ENCODE peak calls at places on chromosomes 11 and 22, in four cellular contexts. A, Y, K and H are unnamed samples.
A peak's percentile ranks its signal among the peaks of the same experiment; 100 is the strongest.

GRCh38 chr11:2904153-2905052 is 18.8 kb upstream of the CDKN1C start:
- DNase-seq in K (no peak), Y (no peak), A (no peak), H (peak; percentile 94)

GRCh38 chr11:111945198-111945597 is 8.1 kb downstream of the DIXDC1 start:
- DNase-seq in A (no peak), K (no peak), Y (no peak), H (no peak)

GRCh38 chr11:13687271-13687670 is 18.8 kb downstream of the FAR1 start:
- DNase-seq in A (no peak), K (no peak), Y (no peak), H (no peak)

GRCh38 chr11:73178681-73179080 is 36.6 kb upstream of the FCHSD2 start:
- DNase-seq in K (no peak), A (no peak), Y (no peak), H (no peak)

GRCh38 chr11:76215946-76216345 is 9.6 kb upstream of the WNT11 start:
- DNase-seq in A (no peak), K (peak; percentile 12), Y (no peak), H (no peak)

GRCh38 chr11:88799749-88800500 is 265.9 kb downstream of the GRM5 start:
- DNase-seq in Y (no peak), K (no peak), A (no peak), H (no peak)

GRCh38 chr11:19365743-19366410 is 125.1 kb upstream of the E2F8 start:
- DNase-seq in Y (no peak), A (no peak), K (no peak), H (no peak)

GRCh38 chr11:15886866-15887265 is 469.5 kb downstream of the SOX6 start:
- DNase-seq in A (no peak), K (no peak), Y (no peak), H (no peak)

GRCh38 chr22:44344407-44344806 is 31.7 kb upstream of the SHISAL1 start:
- DNase-seq in Y (no peak), A (no peak), K (no peak), H (no peak)

GRCh38 chr11:112882494-112883381 is 78.5 kb upstream of the NCAM1 start:
- DNase-seq in Y (no peak), A (no peak), K (no peak), H (no peak)

GRCh38 chr11:128222245-128222959 is 365.0 kb downstream of the ETS1 start:
- DNase-seq in K (no peak), A (no peak), Y (no peak), H (no peak)

GRCh38 chr11:29012507-29012906 is 904.3 kb downstream of the METTL15 start:
- DNase-seq in A (no peak), Y (no peak), K (no peak), H (no peak)

GRCh38 chr11:116825434-116825833 is 2.3 kb upstream of the APOA4 start:
- DNase-seq in A (no peak), Y (no peak), K (no peak), H (no peak)

GRCh38 chr11:122440783-122441701 is 214.5 kb upstream of the UBASH3B start:
- DNase-seq in K (peak; percentile 72), Y (peak; percentile 19), A (peak; percentile 58), H (peak; percentile 10)

GRCh38 chr11:121059605-121060004 is 35.7 kb downstream of the TBCEL start:
- DNase-seq in Y (no peak), K (no peak), A (no peak), H (no peak)

GRCh38 chr11:122108192-122108799 is 7.7 kb downstream of the BLID start:
- DNase-seq in K (no peak), A (peak; percentile 55), Y (no peak), H (no peak)

GRCh38 chr11:73726825-73727224 is 34.0 kb downstream of the RAB6A start:
- DNase-seq in A (no peak), Y (no peak), K (no peak), H (no peak)

GRCh38 chr11:79434263-79434662 is 6.6 kb downstream of the TENM4 start:
- DNase-seq in A (peak; percentile 45), Y (no peak), K (no peak), H (no peak)

GRCh38 chr11:118503216-118503615 is 24.1 kb upstream of the TTC36 start:
- DNase-seq in K (no peak), A (no peak), Y (no peak), H (no peak)

DNA sequence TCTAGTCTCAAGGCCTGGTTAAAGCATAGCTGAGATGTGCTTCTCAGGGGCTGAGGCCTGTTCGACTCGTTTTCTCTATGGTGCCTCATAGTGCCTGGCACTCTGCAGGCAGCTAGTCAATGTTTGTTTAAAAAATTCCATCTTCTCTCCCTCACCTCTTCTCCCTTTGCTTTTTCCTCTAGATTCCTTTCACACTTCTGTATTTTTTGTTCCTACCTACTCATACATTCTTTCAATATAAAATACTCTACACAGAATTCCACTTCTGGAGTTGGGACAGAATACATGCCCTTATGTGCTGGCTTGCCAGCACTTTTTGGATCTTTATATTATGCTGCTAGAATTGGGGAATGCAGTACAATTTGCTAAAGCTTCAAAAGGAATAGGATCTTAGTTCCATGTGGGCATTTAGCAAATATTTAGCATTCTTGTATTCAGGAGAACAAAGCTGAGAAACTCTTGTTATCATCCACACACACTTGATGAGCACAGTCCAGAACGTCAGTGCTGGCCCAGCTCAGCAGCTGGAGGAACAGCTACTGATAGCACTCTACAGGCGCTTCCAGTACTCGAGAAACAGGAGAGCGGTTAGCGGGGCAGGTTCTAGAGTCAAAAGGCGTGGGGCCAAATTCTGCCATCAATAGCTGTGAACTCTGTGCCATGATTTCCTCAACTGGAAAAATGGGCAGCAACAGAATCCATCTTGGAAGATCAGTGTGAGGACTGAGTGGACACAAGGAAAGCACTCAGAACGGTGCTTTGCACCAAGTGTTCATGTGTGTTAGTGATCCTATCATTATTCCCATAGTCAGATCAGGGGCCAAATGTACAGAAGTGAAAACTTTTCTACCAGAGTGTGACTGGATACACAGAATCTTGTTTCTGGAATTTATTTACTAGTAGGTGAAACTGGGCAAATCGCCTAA is 3.4 kb downstream of the JOSD1 start:
- DNase-seq in A (no peak), Y (no peak), K (no peak), H (no peak)
- TF ChIP-seq POLR2A in A (no peak), Y (no peak), K (no peak), H (no peak)

GRCh38 chr22:19996694-19997384 is 19.8 kb downstream of the ARVCF start:
- DNase-seq in A (no peak), K (peak; percentile 48), Y (no peak), H (no peak)

GRCh38 chr22:19998991-19999820 is 17.4 kb downstream of the ARVCF start:
- DNase-seq in K (peak; percentile 63), A (no peak), Y (no peak), H (no peak)

GRCh38 chr22:19998232-19998951 is 18.2 kb downstream of the ARVCF start:
- DNase-seq in K (peak; percentile 40), Y (no peak), A (no peak), H (no peak)

GRCh38 chr22:19995611-19996339 is 20.8 kb downstream of the ARVCF start:
- DNase-seq in Y (no peak), K (peak; percentile 52), A (no peak), H (no peak)

DNA sequence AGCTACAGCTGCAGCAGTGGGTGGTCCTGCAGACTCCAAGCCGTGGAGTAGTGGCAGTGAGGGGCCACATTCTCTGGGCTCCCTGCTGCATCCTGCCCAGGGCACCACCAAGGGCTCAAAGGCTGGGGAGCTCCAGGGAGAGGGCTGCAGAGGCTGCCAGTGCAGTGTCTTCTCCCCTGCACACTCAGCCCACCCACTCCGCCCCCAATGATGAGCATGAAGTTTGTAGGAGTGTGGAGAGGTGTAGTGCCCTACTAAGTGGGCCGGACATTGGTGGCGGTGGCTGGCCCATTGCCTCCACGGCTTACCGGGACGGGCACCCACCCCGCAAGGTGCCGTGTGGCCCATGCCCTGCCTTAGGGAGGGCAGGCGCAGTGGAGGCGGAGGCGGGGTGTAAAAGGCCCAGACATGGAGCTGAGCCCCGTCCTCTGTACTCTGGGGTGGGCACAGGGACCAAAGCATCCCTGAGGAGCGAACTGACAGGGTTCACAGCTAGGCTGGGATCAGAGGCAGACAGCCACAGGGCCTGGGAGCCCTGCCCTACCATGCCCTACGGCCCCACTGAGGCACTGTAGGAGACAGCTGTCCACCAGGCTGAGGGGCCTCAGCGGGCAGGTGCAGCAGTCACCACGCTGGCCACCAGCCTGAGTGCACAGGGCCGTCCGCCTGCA is 18.9 kb downstream of the ARVCF start:
- DNase-seq in K (peak; percentile 43), A (no peak), Y (no peak), H (no peak)
- H3K27ac ChIP-seq in K (no peak overlapping the region), A (no peak overlapping the region), Y (peak overlapping the region; percentile 70), H (no peak overlapping the region)

GRCh38 chr22:25754527-25755202 is 12.7 kb downstream of the MYO18B start:
- DNase-seq in A (peak; percentile 44), K (no peak), Y (no peak), H (peak; percentile 38)
- TF ChIP-seq POLR2A in A (no peak), K (no peak), Y (no peak), H (no peak)

GRCh38 chr11:61511383-61511782 is 2.8 kb downstream of the LRRC10B start:
- DNase-seq in K (no peak), Y (no peak), A (no peak), H (no peak)
- H3K27ac ChIP-seq in K (no peak overlapping the region), Y (no peak overlapping the region), A (no peak overlapping the region), H (no peak overlapping the region)

GRCh38 chr22:21942939-21943338 is 9.7 kb downstream of the PPM1F start:
- DNase-seq in K (no peak), A (no peak), Y (no peak), H (no peak)

GRCh38 chr22:21940521-21940920 is 12.1 kb downstream of the PPM1F start:
- DNase-seq in K (no peak), Y (no peak), A (no peak), H (no peak)

GRCh38 chr22:21941921-21942320 is 10.7 kb downstream of the PPM1F start:
- DNase-seq in Y (no peak), K (no peak), A (no peak), H (no peak)

GRCh38 chr22:21943571-21944448 is 8.8 kb downstream of the PPM1F start:
- DNase-seq in A (no peak), K (peak; percentile 81), Y (no peak), H (no peak)

GRCh38 chr22:21942407-21942895 is 10.2 kb downstream of the PPM1F start:
- DNase-seq in K (peak; percentile 84), Y (peak; percentile 50), A (peak; percentile 64), H (peak; percentile 52)
- TF ChIP-seq POLR2A in K (no peak), Y (no peak), A (no peak), H (no peak)

GRCh38 chr22:27135582-27135981 is 478.2 kb downstream of the MIAT start:
- DNase-seq in K (no peak), A (no peak), Y (no peak), H (no peak)
- H3K27ac ChIP-seq in K (no peak overlapping the region), A (no peak overlapping the region), Y (no peak overlapping the region), H (no peak overlapping the region)